ENCODE peak calls at places on chromosome 22, in nine cellular contexts. K, E, C, P, M, L, I, V and X are unnamed samples.
A peak's percentile ranks its signal among the peaks of the same experiment; 100 is the strongest.

GRCh38 chr22:35335936-35336781 is 36.5 kb downstream of the TOM1 start:
- DNase-seq in M (no peak), P (no peak), I (no peak), E (no peak), K (no peak), C (no peak), L (no peak), V (no peak), X (no peak)

GRCh38 chr22:48895341-48895740 is 932.3 kb downstream of the BRD1 start:
- DNase-seq in E (no peak), K (no peak), I (no peak), V (no peak), L (no peak), M (no peak), P (no peak), C (no peak), X (no peak)

GRCh38 chr22:17775781-17776470 is 1.7 kb upstream of the BID start:
- DNase-seq in K (no peak), E (no peak), I (no peak), P (no peak), L (no peak), C (no peak), M (no peak), V (no peak), X (no peak)

GRCh38 chr22:36253523-36254490 is 874 bp downstream of the APOL1 start:
- DNase-seq in V (peak; percentile 9), L (no peak), I (no peak), C (no peak), P (no peak), K (no peak), M (no peak), E (peak; percentile 62), X (no peak)

GRCh38 chr22:50060441-50061140 is 2.5 kb upstream of the TTLL8 start:
- DNase-seq in P (no peak), M (no peak), L (no peak), K (no peak), I (no peak), E (no peak), C (no peak), V (peak; percentile 39), X (no peak)

GRCh38 chr22:23292453-23293350 is 112.4 kb downstream of the BCR start:
- DNase-seq in E (no peak), L (no peak), I (no peak), M (no peak), V (no peak), K (no peak), P (no peak), C (no peak), X (no peak)

GRCh38 chr22:48807155-48807554 is 1020.5 kb downstream of the BRD1 start:
- DNase-seq in I (no peak), V (no peak), P (no peak), L (no peak), M (no peak), E (no peak), C (no peak), K (no peak), X (no peak)

GRCh38 chr22:39318507-39319283 is 728 bp downstream of the RPL3 start:
- DNase-seq in P (no peak), V (no peak), K (no peak), M (no peak), I (no peak), L (peak; percentile 44), E (no peak), C (no peak), X (no peak)

GRCh38 chr22:39428597-39429071 is 28.2 kb upstream of the MGAT3 start:
- DNase-seq in E (no peak), V (peak; percentile 94), M (no peak), L (no peak), P (no peak), K (peak; percentile 90), C (no peak), I (peak; percentile 57), X (no peak)

GRCh38 chr22:22171357-22172218 is 73.0 kb upstream of the VPREB1 start:
- DNase-seq in P (no peak), E (peak; percentile 13), K (peak; percentile 64), I (no peak), V (peak; percentile 54), L (peak; percentile 5), C (no peak), M (no peak), X (no peak)

DNA sequence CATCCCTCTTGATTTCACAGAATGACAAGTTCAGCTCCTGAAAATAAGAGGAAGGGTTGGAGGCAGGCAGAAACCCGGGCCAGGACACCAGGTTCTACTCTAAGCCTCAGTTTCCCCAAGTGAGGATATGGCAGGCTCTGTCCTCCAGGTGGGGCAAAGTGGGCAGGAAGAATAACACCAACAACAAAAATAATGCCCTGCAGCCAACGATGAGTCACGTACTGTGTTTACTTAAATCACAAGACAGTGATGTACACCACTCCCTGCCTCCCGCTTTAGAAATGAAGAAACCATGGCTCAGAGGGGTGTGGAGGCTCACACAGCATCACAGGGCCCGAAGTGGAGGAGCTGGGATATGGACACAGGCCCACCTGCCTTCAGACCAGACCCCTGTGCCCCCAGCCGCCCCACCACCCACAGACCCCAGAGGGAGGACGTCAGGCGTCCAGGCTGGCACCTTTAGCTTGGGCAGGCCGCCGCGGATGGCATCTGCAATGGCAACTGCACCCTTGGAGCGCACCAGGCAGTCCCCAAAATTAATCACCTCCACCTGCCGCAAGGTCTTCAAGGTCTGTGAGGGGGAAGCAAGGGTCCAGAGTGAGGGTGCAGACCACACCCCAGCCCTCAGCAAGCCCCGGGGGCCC is 15.6 kb upstream of the CHADL start:
- DNase-seq in P (peak; percentile 17), V (no peak), E (peak; percentile 79), L (peak; percentile 55), K (no peak), I (peak; percentile 26), C (no peak), M (peak; percentile 71), X (peak; percentile 47)
- TF ChIP-seq CTCF in P (peak; percentile 27), V (no peak), E (peak; percentile 16), L (peak; percentile 14), K (no peak), I (peak; percentile 12), C (no peak), M (peak; percentile 51), X (peak; percentile 25)

DNA sequence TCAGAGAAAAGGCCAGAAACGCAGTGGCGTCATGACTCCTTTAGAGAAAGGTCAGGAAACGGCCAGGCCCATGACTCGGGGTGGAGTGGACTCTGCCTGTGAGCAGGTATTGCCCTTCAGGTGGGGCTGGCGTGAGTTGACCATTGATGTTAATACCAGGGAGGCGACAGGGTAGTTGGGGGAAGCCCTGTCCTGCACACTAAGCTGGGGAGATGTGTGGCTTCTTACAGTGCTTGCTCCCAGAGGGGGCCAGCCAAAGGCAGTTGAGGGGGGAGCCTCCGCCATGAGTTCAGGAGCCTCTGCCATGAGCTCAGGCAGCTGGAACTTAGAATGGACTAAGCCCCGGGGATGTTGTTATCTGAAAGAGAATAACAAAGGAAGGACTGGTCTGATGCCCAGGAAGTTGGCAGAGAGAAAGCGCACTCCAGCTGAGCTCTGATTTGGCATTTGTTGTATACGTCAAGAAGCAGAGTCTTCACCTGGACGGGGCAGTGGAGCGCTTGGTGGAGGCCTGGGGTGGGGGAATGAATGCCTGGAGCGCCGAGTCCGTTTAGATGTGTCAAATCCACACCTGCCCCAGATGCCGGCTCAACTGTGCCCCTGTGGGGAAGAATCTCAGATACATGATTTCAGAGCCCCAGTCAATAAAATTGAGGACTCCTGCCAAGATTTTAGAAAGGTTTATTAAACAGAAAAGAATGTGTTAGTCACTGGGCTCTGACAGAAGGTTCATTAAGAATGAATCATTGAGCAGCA is 222.5 kb downstream of the TBC1D22A start:
- DNase-seq in P (peak; percentile 24), C (no peak), V (no peak), M (peak; percentile 72), I (peak; percentile 63), L (peak; percentile 66), K (no peak), E (peak; percentile 64), X (no peak)
- TF ChIP-seq CTCF in P (no peak), C (no peak), V (no peak), M (no peak), I (no peak), L (no peak), K (no peak), E (no peak), X (no peak)

GRCh38 chr22:44620841-44621382 is 81.1 kb upstream of the PRR5 start:
- DNase-seq in M (no peak), P (no peak), K (no peak), L (no peak), I (no peak), C (no peak), E (no peak), V (no peak), X (no peak)

GRCh38 chr22:44622685-44623084 is 79.3 kb upstream of the PRR5 start:
- DNase-seq in I (no peak), E (no peak), L (no peak), K (no peak), C (no peak), M (no peak), P (no peak), V (peak; percentile 25), X (no peak)

GRCh38 chr22:44620129-44620840 is 81.7 kb upstream of the PRR5 start:
- DNase-seq in E (peak; percentile 55), K (peak; percentile 84), L (peak; percentile 62), I (peak; percentile 27), M (no peak), V (peak; percentile 87), C (peak; percentile 46), P (no peak), X (no peak)

GRCh38 chr22:44621401-44622146 is 80.4 kb upstream of the PRR5 start:
- DNase-seq in V (no peak), C (no peak), P (no peak), M (no peak), I (no peak), E (no peak), K (no peak), L (no peak), X (no peak)

GRCh38 chr22:44622147-44622427 is 79.9 kb upstream of the PRR5 start:
- DNase-seq in L (no peak), M (no peak), E (no peak), V (peak; percentile 46), P (no peak), I (no peak), K (no peak), C (no peak), X (no peak)
- TF ChIP-seq CTCF in L (no peak), M (no peak), E (no peak), V (no peak), P (no peak), I (no peak), K (no peak), C (no peak), X (no peak)

DNA sequence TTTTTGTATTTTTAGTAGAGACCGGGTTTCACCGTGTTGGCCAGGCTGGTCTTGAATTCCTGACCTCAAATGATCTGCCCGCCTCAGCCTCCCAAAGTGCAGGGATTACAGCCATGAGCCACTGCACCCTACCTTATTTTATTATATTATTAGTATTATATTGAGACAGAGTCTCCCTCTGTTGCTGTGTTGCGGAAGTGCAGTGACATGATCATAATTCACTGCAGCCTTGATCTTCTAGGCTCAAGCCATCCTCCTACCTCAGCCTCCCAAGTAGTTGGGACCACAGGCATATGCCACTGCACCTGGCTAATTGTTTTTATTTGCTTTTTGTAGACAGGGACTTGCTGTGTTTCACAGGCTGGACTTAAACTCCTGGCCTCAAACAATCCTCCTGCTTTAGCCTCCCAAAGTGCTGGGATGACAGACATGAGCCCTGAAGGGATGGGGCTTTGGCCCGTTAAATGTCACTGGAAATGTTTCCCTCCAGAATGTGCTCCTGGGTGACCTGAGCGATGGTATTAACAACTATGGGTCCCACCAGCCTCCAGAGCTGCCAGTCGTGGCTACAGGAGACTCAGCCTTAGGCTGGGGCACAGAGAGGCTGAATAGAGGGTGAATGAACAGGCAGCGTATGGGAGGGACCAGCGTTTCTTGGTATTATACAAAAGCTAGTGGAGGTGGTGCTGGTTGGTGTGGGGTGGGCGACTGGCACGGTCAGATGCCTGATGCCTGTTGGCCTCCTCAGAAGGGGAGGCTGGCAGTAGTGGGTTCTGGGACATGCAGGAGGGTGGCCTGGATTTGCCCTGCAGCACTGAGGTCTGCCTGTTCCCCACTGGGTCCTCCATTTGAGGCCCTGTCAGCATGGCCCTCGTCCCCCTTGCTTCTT is 7.3 kb downstream of the TANGO2 start:
- DNase-seq in C (no peak), M (peak; percentile 14), P (no peak), V (peak; percentile 15), E (peak; percentile 28), L (no peak), K (no peak), I (no peak), X (no peak)
- TF ChIP-seq CTCF in C (no peak), M (peak; percentile 69), P (peak; percentile 41), V (peak; percentile 45), E (peak; percentile 41), L (peak; percentile 33), K (no peak), I (peak; percentile 47), X (peak; percentile 24)